ENCODE peak calls at places on chromosomes 5 and 9, in seven cellular contexts. N is GM23248, C is PC-3, H is SK-N-SH, D is hepatocyte, V is OCI-LY7, G is GM23338. Z is an unnamed sample.

GRCh38 chr5:37043693-37044092 is 167.1 kb downstream of the NIPBL start:
- DNase-seq in N (peak), C (peak), H (no peak), D (no peak), V (peak), G (peak), Z (no peak)

GRCh38 chr5:80590766-80591165 is 20.7 kb upstream of the ANKRD34B start:
- DNase-seq in N (no peak), C (no peak), H (no peak), D (no peak), V (no peak), G (no peak), Z (no peak)

GRCh38 chr5:73393606-73394489 is 54.7 kb downstream of the FOXD1 start:
- DNase-seq in N (no peak), C (peak), H (no peak), D (peak), V (no peak), G (no peak), Z (no peak)

GRCh38 chr5:10503321-10503720 is 60.5 kb upstream of the ANKRD33B start:
- DNase-seq in N (no peak), C (no peak), H (no peak), D (no peak), V (no peak), G (no peak), Z (no peak)

GRCh38 chr5:170313344-170313743 is 15.8 kb upstream of the LCP2 start:
- DNase-seq in N (no peak), C (no peak), H (no peak), D (no peak), V (no peak), G (no peak), Z (no peak)

GRCh38 chr9:120933310-120934044 is 6.9 kb upstream of the TRAF1 start:
- DNase-seq in N (no peak), C (no peak), H (no peak), D (no peak), V (no peak), G (no peak), Z (no peak)

GRCh38 chr9:137296214-137297059 is 5.6 kb downstream of the NRARP start:
- DNase-seq in N (no peak), C (no peak), H (peak), D (no peak), V (no peak), G (no peak), Z (no peak)

GRCh38 chr5:122236270-122236669 is 75.8 kb upstream of the SNCAIP start:
- DNase-seq in N (peak), C (peak), H (no peak), D (no peak), V (no peak), G (no peak), Z (no peak)

GRCh38 chr5:144390133-144390532 is 219.5 kb downstream of the KCTD16 start:
- DNase-seq in N (peak), C (peak), H (peak), D (peak), V (no peak), G (peak), Z (peak)

GRCh38 chr9:29697011-29697410 is 2123.7 kb upstream of the C9orf72 start:
- DNase-seq in N (peak), C (peak), H (no peak), D (no peak), V (no peak), G (no peak), Z (no peak)

GRCh38 chr9:129138476-129139232 is 27.4 kb downstream of the PTPA start:
- DNase-seq in N (peak), C (peak), H (no peak), D (peak), V (peak), G (no peak), Z (no peak)

GRCh38 chr5:95449460-95449859 is 58.3 kb downstream of the FAM81B start:
- DNase-seq in N (no peak), C (no peak), H (no peak), D (no peak), V (no peak), G (peak), Z (no peak)

GRCh38 chr5:126358525-126358924 is 64.7 kb upstream of the GRAMD2B start:
- DNase-seq in N (peak), C (no peak), H (no peak), D (no peak), V (no peak), G (no peak), Z (no peak)

GRCh38 chr5:91418158-91418557 is 35.0 kb upstream of the ARRDC3 start:
- DNase-seq in N (no peak), C (no peak), H (no peak), D (no peak), V (no peak), G (no peak), Z (no peak)

GRCh38 chr5:177361418-177362101 is 3.8 kb downstream of the RGS14 start:
- DNase-seq in N (no peak), C (no peak), H (no peak), D (no peak), V (peak), G (peak), Z (no peak)

GRCh38 chr9:113143432-113144227 is 7.2 kb upstream of the SLC31A2 start:
- DNase-seq in N (no peak), C (no peak), H (no peak), D (no peak), V (no peak), G (no peak), Z (no peak)
- TF ChIP-seq EZH2phosphoT487 in N (no peak), C (no peak), H (no peak), D (no peak), V (no peak), G (no peak), Z (no peak)

DNA sequence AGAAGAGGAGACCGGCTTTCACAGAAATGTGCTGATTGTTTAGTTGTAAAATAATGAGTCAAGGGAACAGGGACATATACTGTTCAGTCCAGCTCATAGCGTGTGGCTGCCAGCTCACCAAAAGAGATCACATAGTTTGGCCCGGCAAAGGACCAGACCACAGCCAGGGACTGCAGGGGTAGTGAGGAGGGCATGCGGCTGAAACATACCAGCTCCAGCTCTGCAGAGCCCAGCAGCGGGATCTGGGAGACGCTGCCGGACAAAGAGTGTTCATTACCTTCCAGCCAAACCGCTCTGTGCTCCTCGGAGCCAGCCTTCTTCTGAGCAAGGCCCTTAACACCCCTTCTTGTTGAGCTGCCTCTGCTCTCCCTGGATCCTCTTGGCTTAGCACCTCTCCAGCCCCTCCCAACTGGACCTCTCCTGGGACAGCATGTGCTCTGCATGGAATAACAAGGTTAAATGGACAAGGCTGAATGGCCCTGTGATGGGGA is 116.8 kb upstream of the CNTLN start:
- DNase-seq in N (peak), C (no peak), H (no peak), D (no peak), V (no peak), G (no peak), Z (no peak)
- TF ChIP-seq EZH2phosphoT487 in N (no peak), C (no peak), H (no peak), D (no peak), V (no peak), G (no peak), Z (no peak)

GRCh38 chr9:134287591-134288518 is 38.4 kb upstream of the RXRA start:
- DNase-seq in N (no peak), C (no peak), H (peak), D (no peak), V (no peak), G (no peak), Z (peak)
- TF ChIP-seq EZH2phosphoT487 in N (no peak), C (no peak), H (no peak), D (no peak), V (no peak), G (no peak), Z (no peak)

DNA sequence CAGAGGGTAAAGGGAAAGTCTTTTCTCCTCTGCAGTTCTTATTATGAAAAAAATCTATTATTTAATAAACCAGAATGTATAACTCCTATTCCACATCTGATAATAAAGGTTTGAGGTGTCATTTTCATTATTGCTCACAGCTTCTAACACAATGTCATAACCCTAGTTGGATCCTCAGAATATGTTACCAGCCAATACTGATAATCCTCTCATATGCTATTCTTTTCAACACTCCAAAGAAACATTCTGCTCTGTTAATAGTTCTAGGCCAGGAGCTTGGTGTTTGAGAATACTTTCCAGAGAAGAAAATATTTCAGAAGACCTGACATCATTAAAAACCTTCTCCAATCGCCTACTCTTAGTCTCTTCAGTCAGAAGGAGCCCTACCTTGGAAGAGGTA is 127.1 kb downstream of the PIK3R1 start:
- DNase-seq in N (no peak), C (no peak), H (no peak), D (no peak), V (no peak), G (no peak), Z (no peak)
- TF ChIP-seq EZH2phosphoT487 in N (no peak), C (no peak), H (no peak), D (no peak), V (no peak), G (no peak), Z (no peak)

DNA sequence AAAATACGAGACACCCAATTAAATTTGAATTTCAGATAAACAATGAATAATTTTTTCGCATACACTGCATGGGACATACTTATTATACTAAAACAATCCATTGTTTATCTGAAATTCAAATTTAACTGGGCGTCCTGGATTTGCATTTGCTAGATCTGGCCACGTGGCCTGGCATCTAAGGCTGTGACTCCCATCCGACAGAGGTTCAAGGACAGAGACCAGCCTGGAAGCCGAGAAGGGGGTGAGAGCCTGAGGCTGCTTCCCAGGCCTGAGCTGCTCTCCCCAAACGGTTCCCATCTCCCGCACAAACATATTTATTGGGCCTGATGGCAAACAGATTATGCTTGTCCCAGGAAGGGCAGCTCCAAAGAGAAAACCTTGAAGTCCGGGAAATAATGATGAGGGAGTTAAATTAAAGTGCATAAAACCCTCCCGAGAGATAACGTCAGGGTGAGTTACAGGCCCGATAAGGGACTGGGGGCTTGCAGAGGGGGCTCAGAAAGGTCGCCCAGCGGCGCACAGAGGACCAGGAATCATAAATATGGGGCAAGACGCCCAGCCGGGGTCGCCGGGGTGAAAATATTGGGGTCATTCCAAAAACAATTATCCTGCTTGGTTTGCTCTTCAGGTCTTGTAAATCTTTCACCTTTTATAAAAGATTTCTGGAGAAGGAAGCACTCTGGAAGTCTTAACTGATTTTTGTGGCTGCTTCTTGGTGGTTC is 163.7 kb downstream of the GAPVD1 start:
- DNase-seq in N (no peak), C (no peak), H (no peak), D (no peak), V (no peak), G (no peak), Z (no peak)
- TF ChIP-seq EZH2phosphoT487 in N (no peak), C (no peak), H (no peak), D (no peak), V (no peak), G (no peak), Z (no peak)

DNA sequence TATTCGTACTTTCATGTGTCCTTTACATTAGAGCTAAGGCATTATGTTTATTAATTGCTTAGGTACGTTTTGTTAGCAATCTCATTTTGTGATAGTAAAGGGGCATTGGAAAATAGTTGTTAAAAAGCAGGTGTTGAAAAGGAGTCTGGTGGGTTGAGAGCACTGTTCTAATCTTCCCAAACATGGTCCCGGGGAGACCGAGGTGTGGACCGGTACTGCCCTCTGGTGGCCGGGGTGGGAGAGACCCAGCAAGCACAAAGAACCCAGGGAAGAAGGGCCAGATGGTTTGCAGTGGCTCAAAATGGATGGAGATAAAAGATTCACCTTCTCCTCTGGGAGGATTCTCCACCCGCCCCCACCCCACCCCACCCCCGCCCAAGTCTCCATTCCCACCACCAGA is 26.1 kb downstream of the IDNK start:
- DNase-seq in N (peak), C (peak), H (peak), D (peak), V (peak), G (peak), Z (peak)
- TF ChIP-seq EZH2phosphoT487 in N (no peak), C (no peak), H (no peak), D (no peak), V (no peak), G (no peak), Z (no peak)